ENCODE peak calls at places on chromosomes 5 and 9, in five cellular contexts. One of them, this sample, is unnamed.

GRCh38 chr5:62691946-62692345 is 113.3 kb downstream of the LRRC70 start:
- DNase-seq in H9: no peak
- DNase-seq in IMR-90: no peak
- DNase-seq in neural progenitor cell: no peak
- DNase-seq in GM06990: no peak
- DNase-seq in this sample: no peak

GRCh38 chr5:83509535-83509934 is 38.0 kb downstream of the VCAN start:
- DNase-seq in H9: no peak
- DNase-seq in IMR-90: peak; percentile 71
- DNase-seq in neural progenitor cell: peak; percentile 9
- DNase-seq in GM06990: no peak
- DNase-seq in this sample: no peak

GRCh38 chr9:115694014-115694413 is 459.6 kb upstream of the PAPPA start:
- DNase-seq in H9: peak; percentile 49
- DNase-seq in IMR-90: peak; percentile 93
- DNase-seq in neural progenitor cell: peak; percentile 73
- DNase-seq in GM06990: no peak
- DNase-seq in this sample: peak; percentile 92

GRCh38 chr5:67639311-67639710 is 442.7 kb upstream of the CD180 start:
- DNase-seq in H9: no peak
- DNase-seq in IMR-90: no peak
- DNase-seq in neural progenitor cell: no peak
- DNase-seq in GM06990: no peak
- DNase-seq in this sample: no peak

GRCh38 chr5:164256351-164256750 is 750.9 kb downstream of the MAT2B start:
- DNase-seq in H9: no peak
- DNase-seq in IMR-90: peak; percentile 38
- DNase-seq in neural progenitor cell: no peak
- DNase-seq in GM06990: no peak
- DNase-seq in this sample: no peak

GRCh38 chr9:126615251-126615790 is 1.6 kb downstream of the LMX1B start:
- DNase-seq in H9: peak; percentile 72
- DNase-seq in IMR-90: peak; percentile 4
- DNase-seq in neural progenitor cell: peak; percentile 55
- DNase-seq in GM06990: no peak
- DNase-seq in this sample: no peak

GRCh38 chr5:34411470-34412346 is 244.4 kb upstream of the RAI14 start:
- DNase-seq in H9: peak; percentile 79
- DNase-seq in IMR-90: peak; percentile 47
- DNase-seq in neural progenitor cell: peak; percentile 21
- DNase-seq in GM06990: no peak
- DNase-seq in this sample: no peak

GRCh38 chr9:107094370-107094769 is 188.7 kb upstream of the RAD23B start:
- DNase-seq in H9: no peak
- DNase-seq in IMR-90: no peak
- DNase-seq in neural progenitor cell: no peak
- DNase-seq in GM06990: no peak
- DNase-seq in this sample: no peak

GRCh38 chr5:126512451-126512850 is 82.6 kb downstream of the ALDH7A1 start:
- DNase-seq in H9: no peak
- DNase-seq in IMR-90: no peak
- DNase-seq in neural progenitor cell: no peak
- DNase-seq in GM06990: no peak
- DNase-seq in this sample: no peak

GRCh38 chr9:123377211-123377971 is 21.4 kb downstream of the CRB2 start:
- DNase-seq in H9: no peak
- DNase-seq in IMR-90: no peak
- DNase-seq in neural progenitor cell: no peak
- DNase-seq in GM06990: no peak
- DNase-seq in this sample: no peak

GRCh38 chr5:149063901-149064478 is 1.1 kb upstream of the SH3TC2 start:
- DNase-seq in H9: no peak
- DNase-seq in IMR-90: no peak
- DNase-seq in neural progenitor cell: no peak
- DNase-seq in GM06990: no peak
- DNase-seq in this sample: no peak

GRCh38 chr5:129096382-129096991 is 1.9 kb downstream of the ISOC1 start:
- DNase-seq in H9: no peak
- DNase-seq in IMR-90: no peak
- DNase-seq in neural progenitor cell: no peak
- DNase-seq in GM06990: no peak
- DNase-seq in this sample: no peak

GRCh38 chr9:129285979-129286772 is 108.1 kb upstream of the IER5L start:
- DNase-seq in H9: no peak
- DNase-seq in IMR-90: no peak
- DNase-seq in neural progenitor cell: no peak
- DNase-seq in GM06990: no peak
- DNase-seq in this sample: no peak

GRCh38 chr9:121938621-121939020 is 154.5 kb downstream of the TTLL11 start:
- DNase-seq in H9: no peak
- DNase-seq in IMR-90: no peak
- DNase-seq in neural progenitor cell: no peak
- DNase-seq in GM06990: no peak
- DNase-seq in this sample: no peak

GRCh38 chr5:72380491-72381274 is 60.5 kb downstream of the PTCD2 start:
- DNase-seq in H9: no peak
- DNase-seq in IMR-90: peak; percentile 42
- DNase-seq in neural progenitor cell: no peak
- DNase-seq in GM06990: peak; percentile 29
- DNase-seq in this sample: no peak

GRCh38 chr9:127388037-127388855 is 8.7 kb upstream of the SLC2A8 start:
- DNase-seq in H9: no peak
- DNase-seq in IMR-90: peak; percentile 98
- DNase-seq in neural progenitor cell: no peak
- DNase-seq in GM06990: peak; percentile 46
- DNase-seq in this sample: peak; percentile 83

GRCh38 chr5:96433066-96433447 is at the start of gene PCSK1:
- DNase-seq in H9: peak; percentile 45
- DNase-seq in IMR-90: no peak
- DNase-seq in neural progenitor cell: peak; percentile 70
- DNase-seq in GM06990: no peak
- DNase-seq in this sample: no peak

GRCh38 chr5:5421149-5421960 is 1.1 kb upstream of the ICE1 start:
- DNase-seq in H9: no peak
- DNase-seq in IMR-90: peak; percentile 5
- DNase-seq in neural progenitor cell: no peak
- DNase-seq in GM06990: peak; percentile 22
- DNase-seq in this sample: no peak

GRCh38 chr9:133587466-133587865 is 21.7 kb downstream of the FAM163B start:
- DNase-seq in H9: no peak
- DNase-seq in IMR-90: no peak
- DNase-seq in neural progenitor cell: no peak
- DNase-seq in GM06990: no peak
- DNase-seq in this sample: no peak

GRCh38 chr9:89865357-89865756 is 260.5 kb downstream of the GADD45G start:
- DNase-seq in H9: no peak
- DNase-seq in IMR-90: no peak
- DNase-seq in neural progenitor cell: no peak
- DNase-seq in GM06990: no peak
- DNase-seq in this sample: no peak

GRCh38 chr9:117164512-117164911 is 250.3 kb downstream of the ASTN2 start:
- DNase-seq in H9: no peak
- DNase-seq in IMR-90: no peak
- DNase-seq in neural progenitor cell: no peak
- DNase-seq in GM06990: no peak
- DNase-seq in this sample: no peak

GRCh38 chr5:76608833-76609232 is 14.4 kb downstream of the F2RL2 start:
- DNase-seq in H9: no peak
- DNase-seq in IMR-90: peak; percentile 96
- DNase-seq in neural progenitor cell: no peak
- DNase-seq in GM06990: no peak
- DNase-seq in this sample: no peak

GRCh38 chr9:34256104-34256503 is 73.0 kb downstream of the KIF24 start:
- DNase-seq in H9: peak; percentile 43
- DNase-seq in IMR-90: no peak
- DNase-seq in neural progenitor cell: peak; percentile 37
- DNase-seq in GM06990: no peak
- DNase-seq in this sample: no peak

GRCh38 chr5:3185488-3185887 is 410.1 kb upstream of the IRX1 start:
- DNase-seq in H9: no peak
- DNase-seq in IMR-90: no peak
- DNase-seq in neural progenitor cell: no peak
- DNase-seq in GM06990: no peak
- DNase-seq in this sample: no peak

GRCh38 chr9:136058801-136059302 is 36.2 kb downstream of the NACC2 start:
- DNase-seq in H9: no peak
- DNase-seq in IMR-90: no peak
- DNase-seq in neural progenitor cell: no peak
- DNase-seq in GM06990: no peak
- DNase-seq in this sample: no peak

DNA sequence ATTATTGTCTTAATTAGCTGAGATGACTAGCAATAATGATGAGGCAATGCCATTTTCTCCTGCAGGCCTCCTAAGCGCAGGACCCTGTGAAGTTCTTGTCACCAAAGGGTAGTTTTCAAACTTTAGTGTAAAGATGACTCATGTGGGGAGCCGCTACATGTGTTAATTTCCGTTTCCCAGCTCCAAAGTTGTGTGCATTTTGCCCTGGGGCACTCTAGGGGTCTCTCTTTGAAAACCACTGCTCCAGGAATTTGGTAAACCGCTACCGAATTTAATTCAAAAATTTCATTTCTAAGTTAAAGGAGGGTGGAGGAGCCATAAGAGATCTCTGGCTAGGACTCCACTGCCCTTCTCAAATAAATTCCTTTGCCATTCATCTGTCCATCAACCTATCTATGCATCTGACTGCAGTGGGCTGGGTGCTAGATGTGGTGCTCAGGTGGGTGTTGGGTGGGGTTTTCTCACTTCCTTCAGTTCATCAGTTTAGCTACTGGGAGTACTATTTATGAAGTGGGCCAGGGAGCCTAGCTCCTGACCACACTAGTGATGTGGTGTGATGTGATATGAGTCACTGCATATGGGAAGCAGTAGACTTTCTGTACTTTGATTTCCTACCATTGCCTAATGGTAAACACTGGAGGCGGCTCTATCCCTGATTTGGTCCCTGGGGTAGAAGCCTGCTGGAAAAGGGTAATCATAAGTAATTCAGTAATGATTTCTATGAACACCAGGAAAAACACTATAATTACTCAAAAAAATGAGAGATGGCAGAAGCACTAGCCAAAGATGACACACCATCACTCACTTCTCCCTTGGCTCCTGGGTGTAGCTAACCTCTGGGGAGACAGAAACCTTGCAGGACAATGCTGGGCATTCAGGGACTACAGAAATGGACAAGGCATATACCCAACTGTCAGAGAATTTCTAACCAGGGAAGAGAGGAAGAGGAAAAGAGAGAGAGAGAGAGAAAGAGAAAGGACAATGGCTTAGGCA is 4.0 kb upstream of the ZSWIM6 start:
- DNase-seq in H9: no peak
- DNase-seq in IMR-90: peak; percentile 95
- DNase-seq in neural progenitor cell: no peak
- DNase-seq in GM06990: peak; percentile 37
- DNase-seq in this sample: no peak
- TF ChIP-seq CTCF in H9: peak; percentile 14
- TF ChIP-seq CTCF in IMR-90: no peak
- TF ChIP-seq CTCF in neural progenitor cell: peak; percentile 33
- TF ChIP-seq CTCF in GM06990: peak; percentile 12
- TF ChIP-seq CTCF in this sample: no peak

GRCh38 chr9:6126377-6126776 is 89.2 kb upstream of the IL33 start:
- DNase-seq in H9: peak; percentile 37
- DNase-seq in IMR-90: no peak
- DNase-seq in neural progenitor cell: no peak
- DNase-seq in GM06990: no peak
- DNase-seq in this sample: no peak
- TF ChIP-seq CTCF in H9: peak; percentile 26
- TF ChIP-seq CTCF in IMR-90: no peak
- TF ChIP-seq CTCF in neural progenitor cell: no peak
- TF ChIP-seq CTCF in GM06990: no peak
- TF ChIP-seq CTCF in this sample: no peak

GRCh38 chr9:95892690-95893089 is 17.2 kb downstream of the ERCC6L2 start:
- DNase-seq in H9: no peak
- DNase-seq in IMR-90: no peak
- DNase-seq in neural progenitor cell: no peak
- DNase-seq in GM06990: no peak
- DNase-seq in this sample: no peak

GRCh38 chr9:95891067-95891466 is 15.6 kb downstream of the ERCC6L2 start:
- DNase-seq in H9: no peak
- DNase-seq in IMR-90: no peak
- DNase-seq in neural progenitor cell: no peak
- DNase-seq in GM06990: no peak
- DNase-seq in this sample: no peak

GRCh38 chr9:95890594-95890993 is 15.1 kb downstream of the ERCC6L2 start:
- DNase-seq in H9: no peak
- DNase-seq in IMR-90: no peak
- DNase-seq in neural progenitor cell: no peak
- DNase-seq in GM06990: no peak
- DNase-seq in this sample: no peak

GRCh38 chr9:95901506-95901905 is 26.0 kb downstream of the ERCC6L2 start:
- DNase-seq in H9: no peak
- DNase-seq in IMR-90: no peak
- DNase-seq in neural progenitor cell: no peak
- DNase-seq in GM06990: no peak
- DNase-seq in this sample: no peak

DNA sequence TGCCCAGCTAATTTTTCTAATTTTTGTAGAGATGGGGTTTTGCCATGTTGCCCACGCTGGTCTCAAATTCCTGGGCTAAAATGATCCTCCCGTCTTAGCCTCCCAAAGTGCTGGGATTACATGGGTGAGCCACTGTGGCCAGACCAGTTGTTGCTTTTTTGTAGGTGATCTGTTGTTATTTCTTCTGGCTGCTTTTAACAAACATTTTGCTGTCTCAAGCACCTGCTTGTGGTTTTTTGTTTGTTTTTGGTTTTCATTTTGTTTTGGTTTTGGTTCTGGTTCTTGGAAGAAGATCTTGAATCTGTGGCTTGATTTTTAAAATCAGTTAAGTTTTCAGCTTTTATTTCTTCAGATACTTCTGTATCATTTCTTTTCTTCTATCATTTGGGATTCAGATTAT is 21.1 kb downstream of the ERCC6L2 start:
- DNase-seq in H9: no peak
- DNase-seq in IMR-90: no peak
- DNase-seq in neural progenitor cell: no peak
- DNase-seq in GM06990: no peak
- DNase-seq in this sample: no peak
- TF ChIP-seq CTCF in H9: no peak
- TF ChIP-seq CTCF in IMR-90: no peak
- TF ChIP-seq CTCF in neural progenitor cell: no peak
- TF ChIP-seq CTCF in GM06990: no peak
- TF ChIP-seq CTCF in this sample: no peak

GRCh38 chr5:59522201-59522831 is 371.2 kb downstream of the PDE4D start:
- DNase-seq in H9: no peak
- DNase-seq in IMR-90: no peak
- DNase-seq in neural progenitor cell: no peak
- DNase-seq in GM06990: no peak
- DNase-seq in this sample: no peak

GRCh38 chr5:59528226-59528862 is 365.2 kb downstream of the PDE4D start:
- DNase-seq in H9: no peak
- DNase-seq in IMR-90: no peak
- DNase-seq in neural progenitor cell: peak; percentile 21
- DNase-seq in GM06990: no peak
- DNase-seq in this sample: no peak

GRCh38 chr5:59529286-59529685 is 364.2 kb downstream of the PDE4D start:
- DNase-seq in H9: no peak
- DNase-seq in IMR-90: no peak
- DNase-seq in neural progenitor cell: no peak
- DNase-seq in GM06990: no peak
- DNase-seq in this sample: no peak

GRCh38 chr5:59525310-59525709 is 368.2 kb downstream of the PDE4D start:
- DNase-seq in H9: no peak
- DNase-seq in IMR-90: no peak
- DNase-seq in neural progenitor cell: no peak
- DNase-seq in GM06990: no peak
- DNase-seq in this sample: no peak

GRCh38 chr5:59525957-59526356 is 367.6 kb downstream of the PDE4D start:
- DNase-seq in H9: no peak
- DNase-seq in IMR-90: peak; percentile 51
- DNase-seq in neural progenitor cell: no peak
- DNase-seq in GM06990: no peak
- DNase-seq in this sample: no peak
- TF ChIP-seq CTCF in H9: no peak
- TF ChIP-seq CTCF in IMR-90: no peak
- TF ChIP-seq CTCF in neural progenitor cell: no peak
- TF ChIP-seq CTCF in GM06990: no peak
- TF ChIP-seq CTCF in this sample: no peak

This sample was measured in AG09319.